ENCODE peak calls at places on chromosomes 5 and 9, in ten cellular contexts. W is K562, S is tibial nerve, Z is stomach, G is A549, R is GM12878, H is ovary, F is esophagus muscularis mucosa, X is sigmoid colon, U is SK-N-SH. M is an unnamed sample.

GRCh38 chr5:107812570-107813141 is 141.9 kb upstream of the EFNA5 start:
- DNase-seq in H (no peak), Z (no peak), S (no peak), X (no peak), R (peak), G (no peak), U (no peak), W (no peak), F (no peak), M (no peak)

GRCh38 chr9:131788851-131789250 is 49.0 kb upstream of the RAPGEF1 start:
- DNase-seq in Z (no peak), S (no peak), U (no peak), G (no peak), W (no peak), X (no peak), F (no peak), H (no peak), R (no peak), M (no peak)

GRCh38 chr9:123883634-123884033 is 46.3 kb downstream of the DENND1A start:
- DNase-seq in G (no peak), R (no peak), H (no peak), F (no peak), S (no peak), X (no peak), W (no peak), U (no peak), Z (no peak), M (no peak)

GRCh38 chr5:158297002-158297527 is 438.1 kb upstream of the CLINT1 start:
- DNase-seq in S (no peak), W (no peak), Z (no peak), F (no peak), R (no peak), H (no peak), G (no peak), U (no peak), X (no peak), M (no peak)

GRCh38 chr5:40307920-40308319 is 371.8 kb upstream of the PTGER4 start:
- DNase-seq in H (no peak), G (no peak), U (no peak), S (no peak), F (no peak), Z (no peak), X (no peak), W (no peak), R (no peak), M (no peak)

GRCh38 chr9:136856078-136856474 is 3.9 kb downstream of the MAMDC4 start:
- DNase-seq in R (no peak), W (no peak), H (peak), X (no peak), S (no peak), F (no peak), Z (peak), G (no peak), U (no peak), M (no peak)

GRCh38 chr5:65359981-65360380 is 121.7 kb downstream of the ADAMTS6 start:
- DNase-seq in W (no peak), G (no peak), X (no peak), H (no peak), Z (no peak), R (no peak), S (no peak), U (no peak), F (no peak), M (no peak)

GRCh38 chr5:109105631-109106267 is 304.0 kb downstream of the PJA2 start:
- DNase-seq in G (no peak), R (no peak), X (no peak), H (no peak), S (no peak), U (peak), W (no peak), Z (no peak), F (no peak), M (no peak)

GRCh38 chr9:27033815-27034403 is 28.4 kb upstream of the LRRC19 start:
- DNase-seq in H (no peak), Z (peak), F (no peak), S (peak), G (peak), U (peak), W (peak), R (peak), X (peak), M (peak)

GRCh38 chr5:172939561-172939960 is 19.7 kb upstream of the RPL26L1 start:
- DNase-seq in W (no peak), U (no peak), H (no peak), G (no peak), Z (no peak), F (no peak), R (no peak), X (no peak), S (no peak), M (no peak)

GRCh38 chr5:59525957-59526356 is 367.6 kb downstream of the PDE4D start:
- DNase-seq in H (no peak), U (no peak), F (no peak), W (no peak), X (no peak), Z (no peak), R (no peak), S (no peak), G (peak), M (no peak)

GRCh38 chr5:83095163-83095972 is 18.0 kb downstream of the XRCC4 start:
- DNase-seq in H (no peak), F (no peak), Z (no peak), S (no peak), R (no peak), G (no peak), X (no peak), W (no peak), U (no peak), M (no peak)

GRCh38 chr5:53265043-53265442 is 155.5 kb upstream of the MOCS2 start:
- DNase-seq in H (no peak), G (no peak), Z (no peak), X (no peak), S (no peak), F (no peak), U (no peak), W (no peak), R (no peak), M (no peak)

GRCh38 chr9:121638901-121639592 is 12.4 kb upstream of the DAB2IP start:
- DNase-seq in U (no peak), W (no peak), H (no peak), R (no peak), X (no peak), F (no peak), Z (no peak), G (no peak), S (no peak), M (no peak)

GRCh38 chr9:85898288-85898802 is 42.6 kb upstream of the NAA35 start:
- DNase-seq in X (no peak), W (no peak), R (no peak), S (no peak), G (no peak), Z (no peak), H (no peak), U (no peak), F (no peak), M (no peak)

GRCh38 chr5:60677831-60678664 is 21.9 kb downstream of the DEPDC1B start:
- DNase-seq in X (no peak), Z (peak), R (peak), G (peak), S (no peak), U (peak), W (peak), F (no peak), H (no peak), M (peak)

GRCh38 chr5:132264546-132265335 is 7.2 kb downstream of the PDLIM4 start:
- DNase-seq in W (peak), Z (no peak), F (peak), U (no peak), X (no peak), H (no peak), R (no peak), G (no peak), S (no peak), M (no peak)

GRCh38 chr5:23314827-23315226 is 192.6 kb upstream of the PRDM9 start:
- DNase-seq in S (no peak), U (no peak), Z (no peak), F (no peak), R (no peak), W (no peak), G (peak), H (no peak), X (no peak), M (no peak)

GRCh38 chr5:6478793-6479192 is 30.1 kb downstream of the UBE2QL1 start:
- DNase-seq in W (no peak), Z (peak), U (peak), G (no peak), H (no peak), R (no peak), F (no peak), X (no peak), S (no peak), M (no peak)

GRCh38 chr9:30239875-30240274 is 2144.6 kb upstream of the ACO1 start:
- DNase-seq in F (no peak), W (no peak), R (no peak), Z (no peak), G (no peak), S (no peak), U (no peak), X (no peak), H (no peak), M (no peak)

GRCh38 chr9:69181908-69182353 is 7.9 kb downstream of the TJP2 start:
- DNase-seq in F (no peak), S (no peak), R (no peak), U (no peak), W (no peak), X (no peak), H (no peak), Z (no peak), G (no peak), M (no peak)

GRCh38 chr5:61346511-61346910 is 14.5 kb downstream of the ZSWIM6 start:
- DNase-seq in X (no peak), S (no peak), H (no peak), F (no peak), U (no peak), R (no peak), Z (no peak), G (no peak), W (no peak), M (no peak)

GRCh38 chr5:154541553-154541952 is 63.5 kb upstream of the HAND1 start:
- DNase-seq in U (no peak), X (no peak), Z (no peak), R (no peak), W (no peak), F (peak), S (no peak), H (no peak), G (peak), M (no peak)

GRCh38 chr5:76403963-76404693 is 1.0 kb downstream of the IQGAP2 start:
- DNase-seq in S (no peak), Z (peak), W (peak), H (peak), F (no peak), G (peak), R (peak), X (peak), U (no peak), M (peak)

GRCh38 chr9:92728831-92729734 is 35.5 kb downstream of the BICD2 start:
- DNase-seq in W (peak), F (no peak), U (peak), R (no peak), H (no peak), Z (peak), G (no peak), X (no peak), S (no peak), M (peak)

GRCh38 chr9:130854086-130854485 is 19.0 kb downstream of the ABL1 start:
- DNase-seq in H (no peak), Z (no peak), F (no peak), S (no peak), G (no peak), X (peak), U (no peak), R (no peak), W (peak), M (no peak)

GRCh38 chr5:107282061-107282460 is 388.7 kb downstream of the EFNA5 start:
- DNase-seq in W (no peak), H (no peak), S (no peak), Z (no peak), F (no peak), U (no peak), G (no peak), X (no peak), R (no peak), M (no peak)

GRCh38 chr5:122076669-122077450 is 1.2 kb downstream of the LOX start:
- DNase-seq in X (peak), U (peak), F (peak), R (no peak), S (peak), Z (peak), W (no peak), G (peak), H (peak), M (peak)

GRCh38 chr5:140868721-140869554 is at the start of gene PCDHA11:
- DNase-seq in S (no peak), H (no peak), R (no peak), F (no peak), W (peak), X (no peak), Z (no peak), G (peak), U (no peak), M (no peak)

GRCh38 chr5:36417668-36418067 is 116.0 kb upstream of the RANBP3L start:
- DNase-seq in S (no peak), W (no peak), R (no peak), X (no peak), H (no peak), Z (no peak), F (no peak), G (no peak), U (no peak), M (no peak)

GRCh38 chr9:133527444-133527920 is 2.7 kb upstream of the MYMK start:
- DNase-seq in G (no peak), X (peak), Z (no peak), H (peak), R (no peak), W (no peak), S (no peak), F (no peak), U (peak), M (no peak)

GRCh38 chr9:71562140-71562539 is 206.2 kb downstream of the CEMIP2 start:
- DNase-seq in R (no peak), U (no peak), H (no peak), S (no peak), Z (no peak), X (no peak), W (no peak), F (no peak), G (no peak), M (no peak)

GRCh38 chr9:127776195-127776918 is 2.1 kb downstream of the SH2D3C start:
- DNase-seq in U (peak), Z (no peak), F (no peak), W (peak), X (no peak), H (no peak), G (no peak), R (no peak), S (no peak), M (peak)

GRCh38 chr5:150154618-150155134 is 969 bp downstream of the PDGFRB start:
- DNase-seq in F (no peak), R (no peak), X (no peak), Z (no peak), U (no peak), S (no peak), W (no peak), H (no peak), G (no peak), M (no peak)

GRCh38 chr9:22169243-22169642 is 160.1 kb upstream of the CDKN2B start:
- DNase-seq in R (no peak), F (no peak), X (no peak), U (no peak), W (no peak), Z (no peak), G (peak), H (no peak), S (no peak), M (no peak)

DNA sequence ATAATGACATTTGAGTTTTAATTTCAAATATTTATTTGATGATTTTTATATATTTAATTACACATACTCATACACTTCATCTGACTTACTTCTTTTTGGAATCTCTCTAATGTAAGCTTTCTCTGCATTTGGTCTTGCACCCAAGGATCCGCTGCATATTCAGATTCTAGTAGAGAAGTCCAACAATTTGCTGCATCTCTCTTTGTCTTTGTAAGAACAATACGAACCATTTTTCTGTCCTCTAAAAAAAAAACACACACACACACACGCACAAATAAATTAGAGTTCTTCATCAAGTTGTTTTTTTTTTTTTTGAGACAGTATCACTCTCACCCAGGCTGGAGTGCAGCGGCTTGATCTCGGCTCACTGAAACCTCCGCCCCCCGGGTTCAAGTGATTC is 3.1 kb downstream of the NUDCD2 start:
- DNase-seq in R (no peak), Z (no peak), H (no peak), U (no peak), W (no peak), F (no peak), S (no peak), X (no peak), G (no peak), M (no peak)
- TF ChIP-seq EP300 in R (no peak), Z (no peak), H (no peak), U (no peak), W (no peak), F (no peak), S (no peak), X (no peak), G (no peak), M (no peak)

GRCh38 chr9:17837931-17838330 is 259.1 kb downstream of the SH3GL2 start:
- DNase-seq in X (no peak), G (peak), Z (no peak), F (no peak), W (no peak), S (no peak), R (no peak), U (no peak), H (no peak), M (no peak)
- H3K27ac ChIP-seq in X (no peak), G (no peak), Z (no peak), F (no peak), W (no peak), S (no peak), R (no peak), U (no peak), H (no peak), M (no peak)

GRCh38 chr5:24368121-24368520 is 276.7 kb downstream of the CDH10 start:
- DNase-seq in S (no peak), Z (no peak), U (no peak), R (no peak), H (no peak), W (no peak), X (no peak), G (no peak), F (no peak), M (no peak)
- TF ChIP-seq EP300 in S (no peak), Z (no peak), U (no peak), R (no peak), H (no peak), W (no peak), X (no peak), G (no peak), F (no peak), M (no peak)

GRCh38 chr5:180816608-180817534 is 14.3 kb upstream of the MGAT1 start:
- DNase-seq in F (no peak), S (no peak), G (no peak), H (peak), X (peak), W (no peak), Z (no peak), R (no peak), U (no peak), M (no peak)

GRCh38 chr5:180815241-180816031 is 12.8 kb upstream of the MGAT1 start:
- DNase-seq in U (no peak), S (no peak), W (no peak), Z (no peak), H (no peak), R (no peak), X (no peak), F (no peak), G (no peak), M (no peak)

GRCh38 chr5:180818275-180818674 is 15.7 kb upstream of the MGAT1 start:
- DNase-seq in H (no peak), W (no peak), U (no peak), R (no peak), Z (no peak), F (peak), G (no peak), X (peak), S (no peak), M (no peak)

GRCh38 chr5:180818942-180819341 is 16.3 kb upstream of the MGAT1 start:
- DNase-seq in S (no peak), W (no peak), F (peak), U (no peak), X (no peak), R (no peak), Z (no peak), H (no peak), G (no peak), M (no peak)

DNA sequence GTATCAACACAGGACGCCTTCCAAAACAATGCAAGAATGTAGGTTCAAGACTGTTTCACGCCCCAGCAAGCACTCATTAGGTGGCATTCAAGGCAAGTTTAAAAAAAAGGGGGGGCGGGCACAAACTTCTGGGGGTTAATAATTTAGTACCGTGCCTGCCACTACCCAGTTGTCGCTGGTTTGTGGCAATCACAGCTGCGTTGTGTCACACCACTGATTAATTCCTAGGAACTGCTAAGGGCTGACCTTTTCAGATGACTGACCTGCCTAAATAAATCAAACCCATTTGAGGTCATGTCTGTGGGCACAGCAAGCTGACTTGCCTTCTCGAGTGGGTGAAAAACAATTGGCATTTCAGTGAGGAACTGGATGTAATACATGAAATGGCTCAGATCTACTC is 15.2 kb upstream of the MGAT1 start:
- DNase-seq in X (peak), W (no peak), S (no peak), H (no peak), R (no peak), Z (no peak), F (no peak), G (no peak), U (no peak), M (no peak)
- H3K27ac ChIP-seq in X (peak), W (no peak), S (peak), H (peak), R (peak), Z (peak), F (peak), G (no peak), U (no peak), M (peak)

DNA sequence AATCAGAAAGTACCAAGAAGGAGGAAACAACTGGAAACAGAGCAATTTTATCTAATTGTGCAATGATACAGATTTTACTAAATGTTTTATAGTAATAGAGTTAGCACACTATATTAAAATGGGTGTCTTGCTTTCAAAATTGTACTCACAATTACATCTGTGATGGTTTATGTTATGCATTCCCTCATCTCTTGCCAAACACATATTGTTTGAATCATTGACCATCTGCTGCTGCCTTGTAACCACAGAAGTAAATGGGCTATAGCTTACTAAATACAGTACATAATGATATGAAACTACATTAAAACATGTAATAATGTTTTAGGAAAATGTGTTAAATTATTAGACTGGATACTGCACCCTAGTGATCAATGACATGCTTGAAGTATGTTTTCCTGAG is 158.1 kb downstream of the SLC25A46 start:
- DNase-seq in H (no peak), R (no peak), Z (no peak), W (no peak), X (no peak), G (no peak), F (no peak), S (no peak), U (no peak), M (no peak)
- TF ChIP-seq EP300 in H (no peak), R (no peak), Z (no peak), W (no peak), X (no peak), G (no peak), F (no peak), S (no peak), U (no peak), M (no peak)

GRCh38 chr9:37121881-37122280 is 1.5 kb downstream of the ZCCHC7 start:
- DNase-seq in Z (no peak), G (no peak), X (no peak), W (no peak), F (no peak), U (no peak), H (no peak), S (no peak), R (no peak), M (no peak)
- H3K27ac ChIP-seq in Z (no peak), G (no peak), X (no peak), W (peak), F (no peak), U (no peak), H (no peak), S (no peak), R (peak), M (no peak)

GRCh38 chr9:108039012-108039411 is 549.4 kb upstream of the KLF4 start:
- DNase-seq in W (no peak), R (no peak), X (no peak), S (no peak), F (no peak), Z (no peak), U (no peak), G (no peak), H (no peak), M (no peak)

GRCh38 chr9:108033976-108034964 is 544.7 kb upstream of the KLF4 start:
- DNase-seq in U (no peak), H (peak), X (peak), R (no peak), S (no peak), Z (no peak), F (peak), W (no peak), G (no peak), M (no peak)

GRCh38 chr9:108039491-108039890 is 549.9 kb upstream of the KLF4 start:
- DNase-seq in G (no peak), X (no peak), W (no peak), H (no peak), S (no peak), R (no peak), U (no peak), F (no peak), Z (no peak), M (no peak)

GRCh38 chr9:108040783-108041182 is 551.2 kb upstream of the KLF4 start:
- DNase-seq in F (no peak), G (peak), X (no peak), U (no peak), Z (peak), R (no peak), S (no peak), W (peak), H (no peak), M (no peak)

GRCh38 chr9:108035485-108035884 is 545.9 kb upstream of the KLF4 start:
- DNase-seq in H (no peak), Z (no peak), W (no peak), X (no peak), S (no peak), F (peak), U (no peak), R (no peak), G (no peak), M (no peak)
- TF ChIP-seq EP300 in H (no peak), Z (no peak), W (no peak), X (no peak), S (no peak), F (no peak), U (no peak), R (no peak), G (no peak), M (no peak)

GRCh38 chr9:89649045-89649691 is 44.4 kb downstream of the GADD45G start:
- DNase-seq in S (no peak), R (no peak), F (no peak), G (no peak), H (no peak), U (no peak), W (no peak), Z (no peak), X (peak), M (no peak)
- H3K27ac ChIP-seq in S (no peak), R (no peak), F (no peak), G (no peak), H (no peak), U (no peak), W (no peak), Z (no peak), X (no peak), M (no peak)